ENCODE peak calls at places on chromosome 7, in four cellular contexts. D is GDM1, X is neural crest cell, N is NCI-H1417. V is an unnamed sample.

GRCh38 chr7:80145780-80146422 is 11.3 kb downstream of the GNAI1 start:
- DNase-seq in N (no peak), X (no peak), D (no peak), V (no peak)

GRCh38 chr7:79414910-79415309 is 38.6 kb downstream of the MAGI2 start:
- DNase-seq in D (no peak), X (no peak), N (no peak), V (no peak)

GRCh38 chr7:76292206-76292573 is 10.3 kb upstream of the HSPB1 start:
- DNase-seq in X (no peak), N (no peak), D (peak), V (no peak)

GRCh38 chr7:99098824-99099498 is 44.9 kb downstream of the SMURF1 start:
- DNase-seq in N (no peak), X (no peak), D (no peak), V (no peak)

GRCh38 chr7:149071641-149072437 is 18.7 kb downstream of the ZNF786 start:
- DNase-seq in D (peak), X (peak), N (no peak), V (no peak)

GRCh38 chr7:135648235-135648634 is 14.1 kb upstream of the STMP1 start:
- DNase-seq in N (no peak), D (no peak), X (no peak), V (no peak)

GRCh38 chr7:17802056-17802455 is 138.2 kb downstream of the SNX13 start:
- DNase-seq in X (no peak), N (no peak), D (no peak), V (no peak)

GRCh38 chr7:50295133-50295532 is 9.4 kb upstream of the IKZF1 start:
- DNase-seq in X (no peak), N (no peak), D (no peak), V (no peak)

V was measured in NCI-H446 treated with DMSO at 0.1 percent for 48 hours.